ENCODE peak calls at places on chromosome 17, in five cellular contexts. U is A673; Y is AG08396; W is stimulated activated CD8-positive, alpha-beta memory T cell treated with anti-CD3 and anti-CD28 coated beads, Interleukin-4, amount 100 ng/mL, for 1 hour; L is CD8-positive, alpha-beta T cell. M is an unnamed sample.

GRCh38 chr17:80970044-80970761 is 21.4 kb upstream of the CHMP6 start:
- DNase-seq in Y (peak; percentile 62), U (peak; percentile 41), W (peak; percentile 13), L (peak; percentile 55), M (peak; percentile 31)

GRCh38 chr17:76408037-76408849 is 23.8 kb downstream of the SPHK1 start:
- DNase-seq in L (peak; percentile 72), Y (no peak), U (peak; percentile 63), W (peak; percentile 53), M (peak; percentile 79)

GRCh38 chr17:41810659-41811548 is 845 bp downstream of the P3H4 start:
- DNase-seq in U (no peak), Y (no peak), W (no peak), L (no peak), M (no peak)

GRCh38 chr17:29615492-29616299 is 7.0 kb downstream of the CORO6 start:
- DNase-seq in U (peak; percentile 94), L (peak; percentile 79), Y (peak; percentile 92), W (peak; percentile 70), M (peak; percentile 89)

GRCh38 chr17:38852771-38853291 is 690 bp downstream of the RPL23 start:
- DNase-seq in U (no peak), L (peak; percentile 29), W (no peak), Y (no peak), M (peak; percentile 60)

GRCh38 chr17:40433551-40434384 is 9.5 kb upstream of the IGFBP4 start:
- DNase-seq in L (no peak), W (no peak), U (no peak), Y (no peak), M (no peak)

GRCh38 chr17:20191066-20191465 is 181.9 kb downstream of the SPECC1 start:
- DNase-seq in Y (peak; percentile 43), W (no peak), U (no peak), L (no peak), M (no peak)

GRCh38 chr17:28698253-28698941 is 13.3 kb downstream of the PROCA1 start:
- DNase-seq in W (no peak), Y (no peak), U (no peak), L (no peak), M (peak; percentile 95)

M was measured in HT-29.